ENCODE peak calls at places on chromosomes 16 and 17, in four cellular contexts. E is mesendoderm, N is left ventricle myocardium inferior, W is HCT116. B is an unnamed sample.

GRCh38 chr16:30054959-30055553 is 10.5 kb upstream of the ALDOA start:
- DNase-seq in W (no peak), E (peak), N (no peak), B (no peak)

GRCh38 chr17:49435630-49436029 is 20.9 kb upstream of the PHB1 start:
- DNase-seq in W (no peak), N (no peak), E (no peak), B (no peak)

GRCh38 chr16:68069511-68070248 is 15.5 kb upstream of the NFATC3 start:
- DNase-seq in W (no peak), N (peak), E (no peak), B (no peak)

GRCh38 chr17:16516594-16517018 is 24.6 kb upstream of the LRRC75A start:
- DNase-seq in E (peak), N (no peak), W (peak), B (no peak)

GRCh38 chr17:7842950-7843535 is 9.0 kb downstream of the KDM6B start:
- DNase-seq in N (peak), W (no peak), E (peak), B (peak)

GRCh38 chr17:81713004-81713555 is 996 bp downstream of the SLC25A10 start:
- DNase-seq in N (no peak), W (no peak), E (no peak), B (no peak)

GRCh38 chr17:46854948-46855347 is 3.6 kb downstream of the WNT9B start:
- DNase-seq in N (no peak), W (no peak), E (no peak), B (no peak)

GRCh38 chr17:10192963-10193362 is 5.4 kb downstream of the GAS7 start:
- DNase-seq in W (no peak), E (no peak), N (no peak), B (no peak)

GRCh38 chr16:4591706-4592470 is 22.8 kb downstream of the UBALD1 start:
- DNase-seq in W (no peak), N (no peak), E (no peak), B (no peak)

GRCh38 chr16:52554334-52554733 is 7.4 kb upstream of the TOX3 start:
- DNase-seq in N (no peak), E (no peak), W (no peak), B (no peak)

GRCh38 chr17:3029213-3029913 is 34.0 kb downstream of the OR1D5 start:
- DNase-seq in N (peak), W (no peak), E (no peak), B (peak)

GRCh38 chr16:17270683-17271109 is 200.1 kb downstream of the XYLT1 start:
- DNase-seq in E (no peak), W (no peak), N (no peak), B (no peak)

GRCh38 chr17:48994548-48995331 is 2.4 kb upstream of the IGF2BP1 start:
- DNase-seq in W (no peak), E (no peak), N (no peak), B (peak)

GRCh38 chr17:30551666-30552339 is 74.6 kb downstream of the GOSR1 start:
- DNase-seq in W (no peak), E (no peak), N (no peak), B (no peak)

DNA sequence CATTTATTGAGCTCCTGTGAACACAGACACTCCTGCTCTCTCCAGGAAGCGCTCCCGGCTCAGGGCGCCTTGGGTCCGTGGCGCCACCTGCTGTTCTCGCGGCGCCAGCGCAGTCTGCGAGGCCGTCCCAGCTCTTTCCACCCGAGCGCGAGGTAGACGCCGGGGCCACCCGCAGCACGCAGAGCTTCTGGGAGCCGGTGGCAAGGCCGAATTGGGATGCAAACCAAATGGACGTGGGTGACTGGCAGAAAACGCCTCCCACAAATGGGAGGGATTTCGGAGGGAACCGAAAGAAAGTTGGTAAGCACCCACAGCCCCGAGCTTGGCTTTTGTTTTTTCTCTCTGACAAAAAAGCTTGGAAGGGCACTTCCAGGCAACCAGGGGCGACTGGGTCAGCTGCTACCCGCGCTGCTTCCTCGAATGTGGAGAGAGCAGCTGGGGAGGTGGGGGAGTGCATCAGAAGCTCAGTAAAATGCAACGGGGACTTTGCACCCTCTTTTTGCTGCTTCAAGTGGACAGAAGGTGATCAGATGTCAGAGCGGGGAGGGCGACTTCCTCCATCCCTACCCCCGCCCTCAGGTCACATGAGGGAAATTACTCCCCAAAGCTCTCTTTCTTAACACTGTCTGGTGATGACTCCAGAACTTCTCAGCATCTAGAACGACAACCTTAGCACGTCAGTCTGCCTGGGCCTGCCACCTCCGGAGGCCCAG is 13.5 kb upstream of the N4BP1 start:
- DNase-seq in W (peak), E (peak), N (peak), B (peak)
- H3K4me3 ChIP-seq in W (peak), E (peak), N (peak), B (peak)

GRCh38 chr16:15542734-15543347 is 100.1 kb downstream of the MARF1 start:
- DNase-seq in E (no peak), W (no peak), N (no peak), B (no peak)
- H3K27ac ChIP-seq in E (no peak), W (no peak), N (no peak), B (no peak)

GRCh38 chr16:10386517-10387377 is 886 bp downstream of the ATF7IP2 start:
- DNase-seq in W (no peak), N (no peak), E (peak), B (no peak)
- H3K4me3 ChIP-seq in W (peak), N (peak), E (peak), B (peak)

DNA sequence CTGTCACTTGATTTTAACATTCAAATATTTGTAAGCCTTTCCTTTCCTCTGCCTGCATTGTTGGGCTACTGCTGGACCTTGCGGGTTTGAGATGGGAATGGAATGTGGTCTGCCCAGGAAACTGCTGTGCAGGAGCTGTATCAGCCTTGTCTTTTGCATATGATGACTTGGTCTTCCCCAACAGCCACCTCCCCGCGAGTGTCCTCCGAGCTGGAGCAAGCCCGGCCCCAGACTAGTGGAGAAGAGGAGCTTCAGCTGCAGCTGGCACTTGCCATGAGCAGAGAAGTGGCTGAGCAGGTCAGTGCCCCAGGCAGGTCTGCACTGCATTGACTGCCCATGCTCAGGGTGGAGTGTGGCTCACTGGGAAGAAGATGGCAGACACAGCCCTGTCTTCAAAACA is 52.8 kb downstream of the B9D1 start:
- DNase-seq in E (peak), N (no peak), W (no peak), B (no peak)
- H3K27ac ChIP-seq in E (no peak), N (no peak), W (no peak), B (no peak)

GRCh38 chr16:14635394-14636145 is 2.8 kb downstream of the BFAR start:
- DNase-seq in W (no peak), N (no peak), E (no peak), B (no peak)

GRCh38 chr16:14640538-14640937 is 7.8 kb downstream of the BFAR start:
- DNase-seq in N (no peak), E (no peak), W (no peak), B (no peak)

GRCh38 chr16:14641877-14642276 is 9.1 kb downstream of the BFAR start:
- DNase-seq in E (no peak), W (no peak), N (no peak), B (no peak)

GRCh38 chr16:14641206-14641605 is 8.5 kb downstream of the BFAR start:
- DNase-seq in N (no peak), E (no peak), W (no peak), B (no peak)
- H3K4me3 ChIP-seq in N (no peak), E (no peak), W (no peak), B (no peak)

GRCh38 chr17:27940503-27940902 is 47.3 kb upstream of the LYRM9 start:
- DNase-seq in N (no peak), E (peak), W (no peak), B (no peak)

GRCh38 chr17:27937026-27937546 is 43.9 kb upstream of the LYRM9 start:
- DNase-seq in W (no peak), E (no peak), N (no peak), B (no peak)

GRCh38 chr17:27938864-27939263 is 45.7 kb upstream of the LYRM9 start:
- DNase-seq in W (no peak), E (no peak), N (no peak), B (no peak)

GRCh38 chr17:27944546-27945332 is 51.6 kb upstream of the LYRM9 start:
- DNase-seq in N (no peak), W (no peak), E (peak), B (no peak)

GRCh38 chr17:27939489-27940465 is 46.6 kb upstream of the LYRM9 start:
- DNase-seq in W (no peak), E (no peak), N (no peak), B (no peak)
- H3K27ac ChIP-seq in W (no peak), E (no peak), N (no peak), B (no peak)

GRCh38 chr16:57797216-57797525 is 5.1 kb downstream of the KIFC3 start:
- DNase-seq in N (no peak), E (no peak), W (no peak), B (no peak)
- H3K4me3 ChIP-seq in N (peak), E (no peak), W (no peak), B (no peak)

B was measured in coronary artery.